ENCODE peak calls at places on chromosomes 16 and 17, in eight cellular contexts. S is effector memory CD4-positive, alpha-beta T cell; Z is CD4-positive, CD25-positive, alpha-beta regulatory T cell; K is AG04449; A is neural progenitor cell; Q is GM23248; L is neuronal stem cell; G is transverse colon. R is an unnamed sample.
A peak's percentile ranks its signal among the peaks of the same experiment; 100 is the strongest.

GRCh38 chr16:11614587-11615175 is 28.0 kb upstream of the LITAF start:
- DNase-seq in S (no peak), Z (no peak), K (no peak), A (no peak), Q (peak; percentile 41), L (no peak), G (no peak), R (no peak)

GRCh38 chr17:9336817-9337216 is 238.8 kb downstream of the STX8 start:
- DNase-seq in S (no peak), Z (no peak), K (no peak), A (no peak), Q (no peak), L (no peak), G (no peak), R (no peak)

GRCh38 chr17:36495076-36495578 is 8.6 kb downstream of the ZNHIT3 start:
- DNase-seq in S (no peak), Z (no peak), K (no peak), A (peak; percentile 39), Q (no peak), L (peak; percentile 8), G (no peak), R (no peak)

GRCh38 chr17:16939606-16940115 is 32.3 kb downstream of the TNFRSF13B start:
- DNase-seq in S (no peak), Z (no peak), K (no peak), A (no peak), Q (no peak), L (no peak), G (peak; percentile 6), R (no peak)

GRCh38 chr17:4406386-4406785 is 27.4 kb upstream of the SPNS3 start:
- DNase-seq in S (no peak), Z (no peak), K (no peak), A (no peak), Q (no peak), L (no peak), G (no peak), R (no peak)

GRCh38 chr16:16050106-16050505 is 100.7 kb downstream of the ABCC1 start:
- DNase-seq in S (no peak), Z (no peak), K (no peak), A (no peak), Q (no peak), L (no peak), G (no peak), R (no peak)

GRCh38 chr17:70804161-70804560 is 634.8 kb downstream of the KCNJ2 start:
- DNase-seq in S (no peak), Z (no peak), K (no peak), A (no peak), Q (peak; percentile 63), L (no peak), G (no peak), R (no peak)

GRCh38 chr16:49620158-49620867 is 235.6 kb downstream of the ZNF423 start:
- DNase-seq in S (no peak), Z (no peak), K (peak; percentile 12), A (no peak), Q (peak; percentile 91), L (no peak), G (peak; percentile 31), R (no peak)

GRCh38 chr17:39738568-39738901 is 797 bp downstream of the GRB7 start:
- DNase-seq in S (peak; percentile 53), Z (peak; percentile 39), K (no peak), A (peak; percentile 58), Q (no peak), L (no peak), G (peak; percentile 76), R (no peak)

GRCh38 chr17:44095647-44096496 is 25.3 kb downstream of the G6PC3 start:
- DNase-seq in S (no peak), Z (no peak), K (no peak), A (peak; percentile 92), Q (peak; percentile 94), L (peak; percentile 91), G (peak; percentile 58), R (peak; percentile 82)
- H3K4me3 ChIP-seq in S (no peak overlapping the region), Z (no peak overlapping the region), K (peak overlapping the region; percentile 51), A (peak overlapping the region; percentile 48), Q (peak overlapping the region; percentile 62), L (peak overlapping the region; percentile 45), G (peak overlapping the region; percentile 7), R (peak overlapping the region; percentile 52)

DNA sequence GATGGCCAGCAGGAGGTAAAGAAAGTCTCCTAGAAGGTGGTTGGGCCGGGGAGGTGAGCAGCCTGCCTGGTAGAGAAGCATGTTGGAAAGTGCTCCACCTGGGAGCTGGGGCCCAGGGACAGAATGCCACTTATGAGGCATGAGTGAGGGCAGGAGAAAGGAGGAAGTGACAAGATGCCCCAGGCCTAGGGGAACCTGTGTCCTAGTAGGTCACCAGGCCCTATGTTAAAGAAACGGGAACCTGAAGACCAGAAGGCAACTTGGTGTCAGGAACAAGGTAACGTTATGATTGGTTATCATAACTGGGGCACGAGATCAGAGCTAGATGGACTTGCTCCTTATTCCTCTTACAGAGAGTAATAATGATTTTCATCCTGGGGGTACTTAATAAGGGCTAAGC is 34.3 kb downstream of the PITPNC1 start:
- DNase-seq in S (no peak), Z (no peak), K (no peak), A (no peak), Q (no peak), L (no peak), G (no peak), R (no peak)
- H3K4me3 ChIP-seq in S (no peak overlapping the region), Z (no peak overlapping the region), K (no peak overlapping the region), A (no peak overlapping the region), Q (no peak overlapping the region), L (no peak overlapping the region), G (no peak overlapping the region), R (no peak overlapping the region)

DNA sequence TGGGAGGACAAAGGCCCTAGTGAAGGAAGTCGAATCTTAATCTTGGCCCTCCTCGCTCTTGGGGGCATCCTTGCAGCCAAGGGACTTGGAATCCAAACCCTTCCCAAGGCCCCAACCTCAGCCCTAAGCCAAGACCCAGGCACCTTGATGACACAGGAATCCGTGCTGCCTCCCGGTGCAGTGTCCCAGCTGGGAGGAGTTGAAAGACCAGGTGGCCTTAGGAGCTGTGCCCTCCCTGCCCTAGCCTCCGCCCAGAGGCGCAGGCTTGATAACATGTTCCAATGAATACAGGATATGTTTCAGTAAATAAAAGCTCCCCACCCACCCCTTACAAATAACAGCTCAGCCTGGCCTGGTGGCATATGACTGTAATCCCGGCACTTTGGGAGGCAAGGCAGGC is at the start of gene CHST5:
- DNase-seq in S (no peak), Z (no peak), K (no peak), A (no peak), Q (no peak), L (no peak), G (peak; percentile 82), R (no peak)
- H3K4me3 ChIP-seq in S (no peak within 1 kb of the TSS), Z (no peak within 1 kb of the TSS), K (no peak within 1 kb of the TSS), A (no peak within 1 kb of the TSS), Q (no peak within 1 kb of the TSS), L (no peak within 1 kb of the TSS), G (peak within 1 kb of the TSS; percentile 36), R (no peak within 1 kb of the TSS)

GRCh38 chr17:2067048-2067452 is 12.1 kb downstream of the HIC1 start:
- DNase-seq in S (no peak), Z (no peak), K (no peak), A (no peak), Q (no peak), L (no peak), G (no peak), R (no peak)

GRCh38 chr17:2068589-2069051 is 13.7 kb downstream of the HIC1 start:
- DNase-seq in S (no peak), Z (no peak), K (no peak), A (no peak), Q (peak; percentile 63), L (no peak), G (no peak), R (peak; percentile 74)

GRCh38 chr17:2067559-2067958 is 12.7 kb downstream of the HIC1 start:
- DNase-seq in S (no peak), Z (no peak), K (no peak), A (no peak), Q (peak; percentile 68), L (no peak), G (no peak), R (peak; percentile 91)

GRCh38 chr17:2070241-2071023 is 15.5 kb downstream of the HIC1 start:
- DNase-seq in S (no peak), Z (no peak), K (no peak), A (no peak), Q (no peak), L (no peak), G (no peak), R (no peak)

GRCh38 chr17:2068101-2068518 is 13.2 kb downstream of the HIC1 start:
- DNase-seq in S (no peak), Z (no peak), K (peak; percentile 84), A (no peak), Q (peak; percentile 95), L (no peak), G (no peak), R (peak; percentile 62)
- H3K4me3 ChIP-seq in S (no peak overlapping the region), Z (no peak overlapping the region), K (no peak overlapping the region), A (no peak overlapping the region), Q (no peak overlapping the region), L (no peak overlapping the region), G (no peak overlapping the region), R (peak overlapping the region; percentile 47)

DNA sequence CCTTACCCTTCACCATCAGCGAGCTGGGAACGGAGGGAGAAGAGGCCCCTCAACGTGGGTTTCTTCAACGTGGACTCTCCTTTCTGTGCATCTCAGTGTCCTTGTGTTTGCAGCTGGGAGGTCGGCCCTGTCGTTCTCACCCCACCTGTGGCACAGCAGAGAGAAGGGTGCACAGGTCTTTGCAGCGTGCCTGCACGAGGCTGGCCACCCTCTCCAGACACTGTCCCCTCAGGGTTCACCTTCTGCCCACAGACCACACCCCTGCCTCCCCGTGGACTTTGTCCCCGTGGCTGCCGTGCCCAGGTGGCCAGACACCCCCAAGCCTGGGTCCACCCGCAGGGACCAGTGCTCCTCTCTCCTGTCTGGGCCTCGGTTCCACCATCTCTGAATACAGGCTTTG is 7.3 kb upstream of the WDR45B start:
- DNase-seq in S (no peak), Z (no peak), K (no peak), A (no peak), Q (no peak), L (no peak), G (peak; percentile 69), R (no peak)
- H3K4me3 ChIP-seq in S (no peak overlapping the region), Z (no peak overlapping the region), K (no peak overlapping the region), A (no peak overlapping the region), Q (no peak overlapping the region), L (no peak overlapping the region), G (no peak overlapping the region), R (no peak overlapping the region)

GRCh38 chr17:6940186-6940649 is 55.6 kb upstream of the ALOX12 start:
- DNase-seq in S (no peak), Z (no peak), K (no peak), A (no peak), Q (no peak), L (no peak), G (peak; percentile 9), R (no peak)

GRCh38 chr17:6938637-6939036 is 57.2 kb upstream of the ALOX12 start:
- DNase-seq in S (no peak), Z (no peak), K (no peak), A (no peak), Q (no peak), L (no peak), G (no peak), R (peak; percentile 65)

GRCh38 chr17:6941989-6942388 is 53.9 kb upstream of the ALOX12 start:
- DNase-seq in S (no peak), Z (no peak), K (no peak), A (no peak), Q (no peak), L (no peak), G (no peak), R (no peak)

GRCh38 chr17:6930754-6931153 is 65.1 kb upstream of the ALOX12 start:
- DNase-seq in S (no peak), Z (no peak), K (no peak), A (no peak), Q (no peak), L (no peak), G (no peak), R (no peak)

GRCh38 chr17:6936370-6937028 is 59.4 kb upstream of the ALOX12 start:
- DNase-seq in S (peak; percentile 7), Z (no peak), K (no peak), A (no peak), Q (peak; percentile 70), L (no peak), G (peak; percentile 50), R (no peak)
- H3K4me3 ChIP-seq in S (peak overlapping the region; percentile 15), Z (peak overlapping the region; percentile 68), K (peak overlapping the region; percentile 41), A (no peak overlapping the region), Q (peak overlapping the region; percentile 72), L (peak overlapping the region; percentile 15), G (peak overlapping the region; percentile 22), R (no peak overlapping the region)